ENCODE peak calls at places on chromosomes 4 and X, in five cellular contexts. One of them, this sample, is unnamed.

GRCh38 chr4:768076-768475 is 57.9 kb downstream of the CPLX1 start:
- DNase-seq in testis: no peak
- DNase-seq in suprapubic skin: no peak
- DNase-seq in ovary: no peak
- DNase-seq in stomach: no peak
- DNase-seq in this sample: no peak

GRCh38 chr4:107997001-107997788 is 7.5 kb downstream of the HADH start:
- DNase-seq in suprapubic skin: no peak
- DNase-seq in ovary: no peak
- DNase-seq in testis: peak
- DNase-seq in stomach: no peak
- DNase-seq in this sample: no peak

GRCh38 chr4:41887821-41888699 is 47.2 kb upstream of the TMEM33 start:
- DNase-seq in ovary: no peak
- DNase-seq in testis: peak
- DNase-seq in stomach: peak
- DNase-seq in suprapubic skin: no peak
- DNase-seq in this sample: peak

GRCh38 chr4:42673084-42673429 is 16.2 kb upstream of the ATP8A1 start:
- DNase-seq in suprapubic skin: no peak
- DNase-seq in ovary: no peak
- DNase-seq in stomach: peak
- DNase-seq in testis: no peak
- DNase-seq in this sample: no peak

GRCh38 chr4:44916406-44916805 is 190.1 kb upstream of the GNPDA2 start:
- DNase-seq in testis: no peak
- DNase-seq in suprapubic skin: no peak
- DNase-seq in stomach: no peak
- DNase-seq in ovary: no peak
- DNase-seq in this sample: no peak

GRCh38 chrX:13102636-13103035 is 58.2 kb upstream of the FAM9C start:
- DNase-seq in suprapubic skin: no peak
- DNase-seq in ovary: no peak
- DNase-seq in stomach: no peak
- DNase-seq in testis: no peak
- DNase-seq in this sample: no peak

GRCh38 chr4:93791570-93792195 is 36.9 kb upstream of the ATOH1 start:
- DNase-seq in stomach: peak
- DNase-seq in testis: peak
- DNase-seq in ovary: peak
- DNase-seq in suprapubic skin: no peak
- DNase-seq in this sample: peak

GRCh38 chr4:78524009-78524408 is 27.6 kb upstream of the ANXA3 start:
- DNase-seq in ovary: no peak
- DNase-seq in testis: no peak
- DNase-seq in suprapubic skin: no peak
- DNase-seq in stomach: no peak
- DNase-seq in this sample: no peak

GRCh38 chr4:47060561-47060960 is 29.2 kb downstream of the GABRB1 start:
- DNase-seq in ovary: no peak
- DNase-seq in stomach: no peak
- DNase-seq in testis: no peak
- DNase-seq in suprapubic skin: no peak
- DNase-seq in this sample: no peak

GRCh38 chr4:108830509-108831244 is 67.8 kb upstream of the ETNPPL start:
- DNase-seq in suprapubic skin: no peak
- DNase-seq in testis: peak
- DNase-seq in ovary: no peak
- DNase-seq in stomach: peak
- DNase-seq in this sample: no peak

GRCh38 chrX:41561045-41561444 is 113.9 kb downstream of the NYX start:
- DNase-seq in testis: no peak
- DNase-seq in stomach: no peak
- DNase-seq in ovary: peak
- DNase-seq in suprapubic skin: no peak
- DNase-seq in this sample: peak

GRCh38 chr4:118730683-118731082 is 45.5 kb downstream of the METTL14 start:
- DNase-seq in testis: no peak
- DNase-seq in ovary: no peak
- DNase-seq in suprapubic skin: no peak
- DNase-seq in stomach: no peak
- DNase-seq in this sample: no peak

GRCh38 chr4:22635692-22636091 is 57.0 kb upstream of the GBA3 start:
- DNase-seq in ovary: no peak
- DNase-seq in suprapubic skin: no peak
- DNase-seq in stomach: no peak
- DNase-seq in testis: no peak
- DNase-seq in this sample: no peak

GRCh38 chr4:178611062-178611461 is 1168.8 kb upstream of the AGA start:
- DNase-seq in stomach: no peak
- DNase-seq in suprapubic skin: no peak
- DNase-seq in ovary: no peak
- DNase-seq in testis: no peak
- DNase-seq in this sample: no peak

GRCh38 chr4:173379929-173380328 is 9.2 kb downstream of the SAP30 start:
- DNase-seq in ovary: no peak
- DNase-seq in testis: no peak
- DNase-seq in suprapubic skin: no peak
- DNase-seq in stomach: no peak
- DNase-seq in this sample: no peak

GRCh38 chr4:26110493-26110892 is 196.5 kb downstream of the SMIM20 start:
- DNase-seq in ovary: no peak
- DNase-seq in suprapubic skin: no peak
- DNase-seq in testis: no peak
- DNase-seq in stomach: no peak
- DNase-seq in this sample: no peak

GRCh38 chrX:123340691-123341090 is 156.6 kb downstream of the GRIA3 start:
- DNase-seq in ovary: no peak
- DNase-seq in testis: peak
- DNase-seq in suprapubic skin: no peak
- DNase-seq in stomach: no peak
- DNase-seq in this sample: no peak

GRCh38 chr4:19776929-19777328 is 474.8 kb upstream of the SLIT2 start:
- DNase-seq in suprapubic skin: no peak
- DNase-seq in stomach: no peak
- DNase-seq in ovary: no peak
- DNase-seq in testis: no peak
- DNase-seq in this sample: no peak

GRCh38 chrX:46579250-46579649 is 5.7 kb downstream of the CHST7 start:
- DNase-seq in stomach: no peak
- DNase-seq in testis: no peak
- DNase-seq in suprapubic skin: no peak
- DNase-seq in ovary: no peak
- DNase-seq in this sample: no peak

GRCh38 chr4:11106190-11106589 is 322.5 kb downstream of the HS3ST1 start:
- DNase-seq in suprapubic skin: no peak
- DNase-seq in testis: no peak
- DNase-seq in stomach: no peak
- DNase-seq in ovary: no peak
- DNase-seq in this sample: no peak

GRCh38 chrX:77434949-77435348 is 12.2 kb upstream of the FGF16 start:
- DNase-seq in stomach: no peak
- DNase-seq in ovary: no peak
- DNase-seq in testis: no peak
- DNase-seq in suprapubic skin: no peak
- DNase-seq in this sample: no peak

GRCh38 chr4:31234494-31234893 is 514.3 kb downstream of the PCDH7 start:
- DNase-seq in suprapubic skin: no peak
- DNase-seq in ovary: no peak
- DNase-seq in testis: no peak
- DNase-seq in stomach: no peak
- DNase-seq in this sample: no peak

GRCh38 chrX:150348365-150348764 is 14.8 kb upstream of the MAMLD1 start:
- DNase-seq in suprapubic skin: no peak
- DNase-seq in ovary: no peak
- DNase-seq in testis: no peak
- DNase-seq in stomach: no peak
- DNase-seq in this sample: no peak

GRCh38 chrX:45868425-45868824 is 667.7 kb upstream of the DIPK2B start:
- DNase-seq in suprapubic skin: no peak
- DNase-seq in stomach: no peak
- DNase-seq in testis: no peak
- DNase-seq in ovary: no peak
- DNase-seq in this sample: no peak

GRCh38 chr4:37686373-37687174 is at the start of gene RELL1:
- DNase-seq in ovary: peak
- DNase-seq in testis: peak
- DNase-seq in stomach: peak
- DNase-seq in suprapubic skin: peak
- DNase-seq in this sample: peak
- TF ChIP-seq POLR2A in ovary: no peak
- TF ChIP-seq POLR2A in testis: no peak
- TF ChIP-seq POLR2A in stomach: no peak
- TF ChIP-seq POLR2A in suprapubic skin: no peak
- TF ChIP-seq POLR2A in this sample: no peak

GRCh38 chrX:72079607-72080006 is 52.1 kb downstream of the RTL5 start:
- DNase-seq in ovary: no peak
- DNase-seq in stomach: no peak
- DNase-seq in suprapubic skin: no peak
- DNase-seq in testis: no peak
- DNase-seq in this sample: no peak
- TF ChIP-seq POLR2A in ovary: no peak
- TF ChIP-seq POLR2A in stomach: no peak
- TF ChIP-seq POLR2A in suprapubic skin: no peak
- TF ChIP-seq POLR2A in testis: no peak
- TF ChIP-seq POLR2A in this sample: no peak

GRCh38 chr4:48269861-48270515 is 350 bp upstream of the TEC start:
- DNase-seq in suprapubic skin: peak
- DNase-seq in ovary: peak
- DNase-seq in stomach: peak
- DNase-seq in testis: peak
- DNase-seq in this sample: peak
- TF ChIP-seq POLR2A in suprapubic skin: no peak
- TF ChIP-seq POLR2A in ovary: no peak
- TF ChIP-seq POLR2A in stomach: no peak
- TF ChIP-seq POLR2A in testis: no peak
- TF ChIP-seq POLR2A in this sample: no peak

GRCh38 chr4:1855334-1856070 is 454 bp downstream of the LETM1 start:
- DNase-seq in testis: peak
- DNase-seq in suprapubic skin: no peak
- DNase-seq in ovary: peak
- DNase-seq in stomach: no peak
- DNase-seq in this sample: no peak
- TF ChIP-seq POLR2A in testis: no peak
- TF ChIP-seq POLR2A in suprapubic skin: no peak
- TF ChIP-seq POLR2A in ovary: no peak
- TF ChIP-seq POLR2A in stomach: no peak
- TF ChIP-seq POLR2A in this sample: no peak

GRCh38 chr4:17614416-17615299 is at the start of gene MED28:
- DNase-seq in testis: peak
- DNase-seq in suprapubic skin: peak
- DNase-seq in ovary: peak
- DNase-seq in stomach: peak
- DNase-seq in this sample: peak
- TF ChIP-seq POLR2A in testis: peak
- TF ChIP-seq POLR2A in suprapubic skin: peak
- TF ChIP-seq POLR2A in ovary: peak
- TF ChIP-seq POLR2A in stomach: no peak
- TF ChIP-seq POLR2A in this sample: peak

DNA sequence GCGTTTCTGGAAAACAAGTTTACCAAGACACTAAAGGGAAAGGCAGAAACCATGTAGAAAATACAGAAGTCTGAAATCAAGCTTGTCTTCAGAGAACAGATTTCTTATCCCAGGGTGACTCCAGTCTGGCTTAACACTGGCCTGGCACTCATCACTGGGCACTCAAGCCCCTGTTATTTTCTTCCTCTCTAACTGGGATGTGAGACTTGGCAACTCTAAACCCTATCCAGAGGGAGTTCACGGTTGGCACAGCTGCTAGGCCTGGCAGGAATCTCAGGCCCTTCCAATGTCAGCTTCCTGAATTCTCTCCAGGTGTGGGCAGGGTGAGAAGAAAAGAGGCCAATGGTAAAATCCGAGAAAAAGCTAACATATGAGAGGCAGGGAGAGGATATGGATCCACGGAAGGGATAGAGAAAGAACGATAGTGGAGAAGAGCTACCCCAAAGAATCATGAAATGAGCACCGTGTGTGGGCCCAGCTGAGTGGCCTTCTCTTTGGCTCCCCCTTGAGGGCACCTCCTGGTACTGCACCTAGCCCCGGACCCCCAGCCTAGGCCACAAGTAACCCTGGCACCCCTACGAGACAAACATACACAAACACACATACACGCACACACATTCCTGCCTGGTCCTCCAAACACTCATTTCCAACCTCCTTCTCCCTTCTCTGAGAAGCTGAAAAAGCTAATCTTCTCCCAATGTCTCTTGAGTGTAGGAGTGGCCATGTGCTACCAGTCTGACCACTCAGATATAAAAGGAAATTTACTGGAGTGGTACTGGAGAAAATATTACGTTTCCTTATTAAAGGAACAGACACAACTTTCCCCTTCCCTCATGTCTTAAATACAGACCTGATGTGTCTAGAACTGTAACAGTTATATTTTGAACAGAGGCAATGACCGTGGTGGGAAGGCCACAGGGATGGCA is 16.6 kb upstream of the PTCHD1 start:
- DNase-seq in testis: peak
- DNase-seq in suprapubic skin: no peak
- DNase-seq in ovary: no peak
- DNase-seq in stomach: no peak
- DNase-seq in this sample: no peak
- TF ChIP-seq POLR2A in testis: no peak
- TF ChIP-seq POLR2A in suprapubic skin: no peak
- TF ChIP-seq POLR2A in ovary: no peak
- TF ChIP-seq POLR2A in stomach: no peak
- TF ChIP-seq POLR2A in this sample: no peak